ENCODE peak calls at places on chromosomes 3 and 15, in five cellular contexts. One of them, this sample, is unnamed.
A peak's percentile ranks its signal among the peaks of the same experiment; 100 is the strongest.

GRCh38 chr3:24225027-24225743 is 269.5 kb downstream of the THRB start:
- DNase-seq in stimulated activated CD4-positive, alpha-beta T cell treated with anti-CD3 and anti-CD28 coated beads, Interleukin-12 subunit alpha, Interleukin-12 subunit beta, amount 100 ng/mL, for 4 hours: no peak
- DNase-seq in activated CD8-positive, alpha-beta memory T cell treated with anti-CD3 and anti-CD28 coated beads, Interleukin-2, amount 50 U/mL, for 48 hours: no peak
- DNase-seq in iris pigment epithelial cell: no peak
- DNase-seq in activated effector memory CD4-positive, alpha-beta T cell treated with Interleukin-2 at 50 U/mL for 16 hours: no peak
- DNase-seq in this sample: no peak

GRCh38 chr3:152127058-152127457 is 141.7 kb upstream of the MBNL1 start:
- DNase-seq in activated effector memory CD4-positive, alpha-beta T cell treated with Interleukin-2 at 50 U/mL for 16 hours: no peak
- DNase-seq in activated CD8-positive, alpha-beta memory T cell treated with anti-CD3 and anti-CD28 coated beads, Interleukin-2, amount 50 U/mL, for 48 hours: no peak
- DNase-seq in stimulated activated CD4-positive, alpha-beta T cell treated with anti-CD3 and anti-CD28 coated beads, Interleukin-12 subunit alpha, Interleukin-12 subunit beta, amount 100 ng/mL, for 4 hours: no peak
- DNase-seq in iris pigment epithelial cell: no peak
- DNase-seq in this sample: no peak

GRCh38 chr15:59174846-59175831 is 31.5 kb upstream of the LDHAL6B start:
- DNase-seq in iris pigment epithelial cell: peak; percentile 91
- DNase-seq in activated effector memory CD4-positive, alpha-beta T cell treated with Interleukin-2 at 50 U/mL for 16 hours: no peak
- DNase-seq in stimulated activated CD4-positive, alpha-beta T cell treated with anti-CD3 and anti-CD28 coated beads, Interleukin-12 subunit alpha, Interleukin-12 subunit beta, amount 100 ng/mL, for 4 hours: peak; percentile 25
- DNase-seq in activated CD8-positive, alpha-beta memory T cell treated with anti-CD3 and anti-CD28 coated beads, Interleukin-2, amount 50 U/mL, for 48 hours: peak; percentile 54
- DNase-seq in this sample: peak; percentile 17

GRCh38 chr3:43465109-43465508 is 156.7 kb downstream of the ANO10 start:
- DNase-seq in activated CD8-positive, alpha-beta memory T cell treated with anti-CD3 and anti-CD28 coated beads, Interleukin-2, amount 50 U/mL, for 48 hours: no peak
- DNase-seq in stimulated activated CD4-positive, alpha-beta T cell treated with anti-CD3 and anti-CD28 coated beads, Interleukin-12 subunit alpha, Interleukin-12 subunit beta, amount 100 ng/mL, for 4 hours: no peak
- DNase-seq in activated effector memory CD4-positive, alpha-beta T cell treated with Interleukin-2 at 50 U/mL for 16 hours: no peak
- DNase-seq in iris pigment epithelial cell: no peak
- DNase-seq in this sample: no peak

GRCh38 chr3:59101091-59101738 is 51.4 kb upstream of the CFAP20DC start:
- DNase-seq in stimulated activated CD4-positive, alpha-beta T cell treated with anti-CD3 and anti-CD28 coated beads, Interleukin-12 subunit alpha, Interleukin-12 subunit beta, amount 100 ng/mL, for 4 hours: no peak
- DNase-seq in activated CD8-positive, alpha-beta memory T cell treated with anti-CD3 and anti-CD28 coated beads, Interleukin-2, amount 50 U/mL, for 48 hours: no peak
- DNase-seq in iris pigment epithelial cell: no peak
- DNase-seq in activated effector memory CD4-positive, alpha-beta T cell treated with Interleukin-2 at 50 U/mL for 16 hours: no peak
- DNase-seq in this sample: no peak

GRCh38 chr15:38130739-38131498 is 121.7 kb upstream of the SPRED1 start:
- DNase-seq in activated CD8-positive, alpha-beta memory T cell treated with anti-CD3 and anti-CD28 coated beads, Interleukin-2, amount 50 U/mL, for 48 hours: no peak
- DNase-seq in activated effector memory CD4-positive, alpha-beta T cell treated with Interleukin-2 at 50 U/mL for 16 hours: no peak
- DNase-seq in iris pigment epithelial cell: peak; percentile 99
- DNase-seq in stimulated activated CD4-positive, alpha-beta T cell treated with anti-CD3 and anti-CD28 coated beads, Interleukin-12 subunit alpha, Interleukin-12 subunit beta, amount 100 ng/mL, for 4 hours: no peak
- DNase-seq in this sample: no peak

GRCh38 chr3:107681385-107681784 is 158.6 kb downstream of the BBX start:
- DNase-seq in iris pigment epithelial cell: no peak
- DNase-seq in activated CD8-positive, alpha-beta memory T cell treated with anti-CD3 and anti-CD28 coated beads, Interleukin-2, amount 50 U/mL, for 48 hours: no peak
- DNase-seq in stimulated activated CD4-positive, alpha-beta T cell treated with anti-CD3 and anti-CD28 coated beads, Interleukin-12 subunit alpha, Interleukin-12 subunit beta, amount 100 ng/mL, for 4 hours: no peak
- DNase-seq in activated effector memory CD4-positive, alpha-beta T cell treated with Interleukin-2 at 50 U/mL for 16 hours: no peak
- DNase-seq in this sample: no peak

GRCh38 chr3:71389191-71389590 is 194.3 kb downstream of the FOXP1 start:
- DNase-seq in iris pigment epithelial cell: no peak
- DNase-seq in activated effector memory CD4-positive, alpha-beta T cell treated with Interleukin-2 at 50 U/mL for 16 hours: no peak
- DNase-seq in activated CD8-positive, alpha-beta memory T cell treated with anti-CD3 and anti-CD28 coated beads, Interleukin-2, amount 50 U/mL, for 48 hours: no peak
- DNase-seq in stimulated activated CD4-positive, alpha-beta T cell treated with anti-CD3 and anti-CD28 coated beads, Interleukin-12 subunit alpha, Interleukin-12 subunit beta, amount 100 ng/mL, for 4 hours: no peak
- DNase-seq in this sample: no peak

GRCh38 chr15:85757073-85757938 is 37.4 kb downstream of the KLHL25 start:
- DNase-seq in activated effector memory CD4-positive, alpha-beta T cell treated with Interleukin-2 at 50 U/mL for 16 hours: no peak
- DNase-seq in iris pigment epithelial cell: no peak
- DNase-seq in stimulated activated CD4-positive, alpha-beta T cell treated with anti-CD3 and anti-CD28 coated beads, Interleukin-12 subunit alpha, Interleukin-12 subunit beta, amount 100 ng/mL, for 4 hours: no peak
- DNase-seq in activated CD8-positive, alpha-beta memory T cell treated with anti-CD3 and anti-CD28 coated beads, Interleukin-2, amount 50 U/mL, for 48 hours: no peak
- DNase-seq in this sample: no peak

GRCh38 chr3:155978324-155978723 is 107.9 kb downstream of the GMPS start:
- DNase-seq in activated effector memory CD4-positive, alpha-beta T cell treated with Interleukin-2 at 50 U/mL for 16 hours: no peak
- DNase-seq in activated CD8-positive, alpha-beta memory T cell treated with anti-CD3 and anti-CD28 coated beads, Interleukin-2, amount 50 U/mL, for 48 hours: no peak
- DNase-seq in stimulated activated CD4-positive, alpha-beta T cell treated with anti-CD3 and anti-CD28 coated beads, Interleukin-12 subunit alpha, Interleukin-12 subunit beta, amount 100 ng/mL, for 4 hours: no peak
- DNase-seq in iris pigment epithelial cell: no peak
- DNase-seq in this sample: no peak

GRCh38 chr3:55252921-55253320 is 234.2 kb downstream of the WNT5A start:
- DNase-seq in activated effector memory CD4-positive, alpha-beta T cell treated with Interleukin-2 at 50 U/mL for 16 hours: no peak
- DNase-seq in activated CD8-positive, alpha-beta memory T cell treated with anti-CD3 and anti-CD28 coated beads, Interleukin-2, amount 50 U/mL, for 48 hours: no peak
- DNase-seq in stimulated activated CD4-positive, alpha-beta T cell treated with anti-CD3 and anti-CD28 coated beads, Interleukin-12 subunit alpha, Interleukin-12 subunit beta, amount 100 ng/mL, for 4 hours: no peak
- DNase-seq in iris pigment epithelial cell: no peak
- DNase-seq in this sample: no peak

GRCh38 chr3:194556086-194557056 is 69.6 kb upstream of the ATP13A3 start:
- DNase-seq in activated CD8-positive, alpha-beta memory T cell treated with anti-CD3 and anti-CD28 coated beads, Interleukin-2, amount 50 U/mL, for 48 hours: no peak
- DNase-seq in activated effector memory CD4-positive, alpha-beta T cell treated with Interleukin-2 at 50 U/mL for 16 hours: no peak
- DNase-seq in iris pigment epithelial cell: peak; percentile 48
- DNase-seq in stimulated activated CD4-positive, alpha-beta T cell treated with anti-CD3 and anti-CD28 coated beads, Interleukin-12 subunit alpha, Interleukin-12 subunit beta, amount 100 ng/mL, for 4 hours: no peak
- DNase-seq in this sample: no peak

GRCh38 chr3:185488465-185488864 is 10.4 kb downstream of the TMEM41A start:
- DNase-seq in activated CD8-positive, alpha-beta memory T cell treated with anti-CD3 and anti-CD28 coated beads, Interleukin-2, amount 50 U/mL, for 48 hours: no peak
- DNase-seq in iris pigment epithelial cell: no peak
- DNase-seq in stimulated activated CD4-positive, alpha-beta T cell treated with anti-CD3 and anti-CD28 coated beads, Interleukin-12 subunit alpha, Interleukin-12 subunit beta, amount 100 ng/mL, for 4 hours: no peak
- DNase-seq in activated effector memory CD4-positive, alpha-beta T cell treated with Interleukin-2 at 50 U/mL for 16 hours: no peak
- DNase-seq in this sample: no peak

GRCh38 chr3:130839815-130840214 is 54.1 kb upstream of the ATP2C1 start:
- DNase-seq in iris pigment epithelial cell: no peak
- DNase-seq in activated CD8-positive, alpha-beta memory T cell treated with anti-CD3 and anti-CD28 coated beads, Interleukin-2, amount 50 U/mL, for 48 hours: no peak
- DNase-seq in activated effector memory CD4-positive, alpha-beta T cell treated with Interleukin-2 at 50 U/mL for 16 hours: no peak
- DNase-seq in stimulated activated CD4-positive, alpha-beta T cell treated with anti-CD3 and anti-CD28 coated beads, Interleukin-12 subunit alpha, Interleukin-12 subunit beta, amount 100 ng/mL, for 4 hours: no peak
- DNase-seq in this sample: no peak

GRCh38 chr3:127710473-127710941 is 37.8 kb downstream of the ABTB1 start:
- DNase-seq in stimulated activated CD4-positive, alpha-beta T cell treated with anti-CD3 and anti-CD28 coated beads, Interleukin-12 subunit alpha, Interleukin-12 subunit beta, amount 100 ng/mL, for 4 hours: no peak
- DNase-seq in activated effector memory CD4-positive, alpha-beta T cell treated with Interleukin-2 at 50 U/mL for 16 hours: no peak
- DNase-seq in iris pigment epithelial cell: no peak
- DNase-seq in activated CD8-positive, alpha-beta memory T cell treated with anti-CD3 and anti-CD28 coated beads, Interleukin-2, amount 50 U/mL, for 48 hours: no peak
- DNase-seq in this sample: no peak

GRCh38 chr15:69096197-69096596 is 64.2 kb upstream of the GLCE start:
- DNase-seq in activated CD8-positive, alpha-beta memory T cell treated with anti-CD3 and anti-CD28 coated beads, Interleukin-2, amount 50 U/mL, for 48 hours: no peak
- DNase-seq in activated effector memory CD4-positive, alpha-beta T cell treated with Interleukin-2 at 50 U/mL for 16 hours: no peak
- DNase-seq in stimulated activated CD4-positive, alpha-beta T cell treated with anti-CD3 and anti-CD28 coated beads, Interleukin-12 subunit alpha, Interleukin-12 subunit beta, amount 100 ng/mL, for 4 hours: no peak
- DNase-seq in iris pigment epithelial cell: no peak
- DNase-seq in this sample: no peak

GRCh38 chr3:153809097-153809496 is 312.1 kb upstream of the ARHGEF26 start:
- DNase-seq in stimulated activated CD4-positive, alpha-beta T cell treated with anti-CD3 and anti-CD28 coated beads, Interleukin-12 subunit alpha, Interleukin-12 subunit beta, amount 100 ng/mL, for 4 hours: no peak
- DNase-seq in activated effector memory CD4-positive, alpha-beta T cell treated with Interleukin-2 at 50 U/mL for 16 hours: no peak
- DNase-seq in activated CD8-positive, alpha-beta memory T cell treated with anti-CD3 and anti-CD28 coated beads, Interleukin-2, amount 50 U/mL, for 48 hours: no peak
- DNase-seq in iris pigment epithelial cell: no peak
- DNase-seq in this sample: no peak

GRCh38 chr3:9102240-9102841 is 139.1 kb upstream of the RAD18 start:
- DNase-seq in activated effector memory CD4-positive, alpha-beta T cell treated with Interleukin-2 at 50 U/mL for 16 hours: no peak
- DNase-seq in stimulated activated CD4-positive, alpha-beta T cell treated with anti-CD3 and anti-CD28 coated beads, Interleukin-12 subunit alpha, Interleukin-12 subunit beta, amount 100 ng/mL, for 4 hours: no peak
- DNase-seq in iris pigment epithelial cell: no peak
- DNase-seq in activated CD8-positive, alpha-beta memory T cell treated with anti-CD3 and anti-CD28 coated beads, Interleukin-2, amount 50 U/mL, for 48 hours: no peak
- DNase-seq in this sample: no peak

GRCh38 chr3:97810779-97811390 is 10.9 kb upstream of the CRYBG3 start:
- DNase-seq in iris pigment epithelial cell: peak; percentile 54
- DNase-seq in activated effector memory CD4-positive, alpha-beta T cell treated with Interleukin-2 at 50 U/mL for 16 hours: no peak
- DNase-seq in stimulated activated CD4-positive, alpha-beta T cell treated with anti-CD3 and anti-CD28 coated beads, Interleukin-12 subunit alpha, Interleukin-12 subunit beta, amount 100 ng/mL, for 4 hours: no peak
- DNase-seq in activated CD8-positive, alpha-beta memory T cell treated with anti-CD3 and anti-CD28 coated beads, Interleukin-2, amount 50 U/mL, for 48 hours: no peak
- DNase-seq in this sample: no peak

GRCh38 chr15:72532991-72533601 is 59.0 kb downstream of the ARIH1 start:
- DNase-seq in stimulated activated CD4-positive, alpha-beta T cell treated with anti-CD3 and anti-CD28 coated beads, Interleukin-12 subunit alpha, Interleukin-12 subunit beta, amount 100 ng/mL, for 4 hours: peak; percentile 5
- DNase-seq in activated CD8-positive, alpha-beta memory T cell treated with anti-CD3 and anti-CD28 coated beads, Interleukin-2, amount 50 U/mL, for 48 hours: no peak
- DNase-seq in iris pigment epithelial cell: no peak
- DNase-seq in activated effector memory CD4-positive, alpha-beta T cell treated with Interleukin-2 at 50 U/mL for 16 hours: no peak
- DNase-seq in this sample: no peak

GRCh38 chr15:28904023-28904422 is 18.2 kb downstream of the APBA2 start:
- DNase-seq in stimulated activated CD4-positive, alpha-beta T cell treated with anti-CD3 and anti-CD28 coated beads, Interleukin-12 subunit alpha, Interleukin-12 subunit beta, amount 100 ng/mL, for 4 hours: no peak
- DNase-seq in iris pigment epithelial cell: no peak
- DNase-seq in activated CD8-positive, alpha-beta memory T cell treated with anti-CD3 and anti-CD28 coated beads, Interleukin-2, amount 50 U/mL, for 48 hours: no peak
- DNase-seq in activated effector memory CD4-positive, alpha-beta T cell treated with Interleukin-2 at 50 U/mL for 16 hours: no peak
- DNase-seq in this sample: no peak

GRCh38 chr3:66816110-66816761 is 181.9 kb upstream of the KBTBD8 start:
- DNase-seq in stimulated activated CD4-positive, alpha-beta T cell treated with anti-CD3 and anti-CD28 coated beads, Interleukin-12 subunit alpha, Interleukin-12 subunit beta, amount 100 ng/mL, for 4 hours: no peak
- DNase-seq in activated CD8-positive, alpha-beta memory T cell treated with anti-CD3 and anti-CD28 coated beads, Interleukin-2, amount 50 U/mL, for 48 hours: no peak
- DNase-seq in activated effector memory CD4-positive, alpha-beta T cell treated with Interleukin-2 at 50 U/mL for 16 hours: no peak
- DNase-seq in iris pigment epithelial cell: peak; percentile 68
- DNase-seq in this sample: no peak

GRCh38 chr15:27796405-27797085 is 302.6 kb downstream of the OCA2 start:
- DNase-seq in iris pigment epithelial cell: no peak
- DNase-seq in activated effector memory CD4-positive, alpha-beta T cell treated with Interleukin-2 at 50 U/mL for 16 hours: no peak
- DNase-seq in stimulated activated CD4-positive, alpha-beta T cell treated with anti-CD3 and anti-CD28 coated beads, Interleukin-12 subunit alpha, Interleukin-12 subunit beta, amount 100 ng/mL, for 4 hours: no peak
- DNase-seq in activated CD8-positive, alpha-beta memory T cell treated with anti-CD3 and anti-CD28 coated beads, Interleukin-2, amount 50 U/mL, for 48 hours: no peak
- DNase-seq in this sample: no peak

GRCh38 chr15:59662260-59662659 is 4.9 kb upstream of the GTF2A2 start:
- DNase-seq in iris pigment epithelial cell: no peak
- DNase-seq in stimulated activated CD4-positive, alpha-beta T cell treated with anti-CD3 and anti-CD28 coated beads, Interleukin-12 subunit alpha, Interleukin-12 subunit beta, amount 100 ng/mL, for 4 hours: no peak
- DNase-seq in activated effector memory CD4-positive, alpha-beta T cell treated with Interleukin-2 at 50 U/mL for 16 hours: no peak
- DNase-seq in activated CD8-positive, alpha-beta memory T cell treated with anti-CD3 and anti-CD28 coated beads, Interleukin-2, amount 50 U/mL, for 48 hours: no peak
- DNase-seq in this sample: no peak

GRCh38 chr3:156605686-156606605 is 51.0 kb upstream of the SSR3 start:
- DNase-seq in activated CD8-positive, alpha-beta memory T cell treated with anti-CD3 and anti-CD28 coated beads, Interleukin-2, amount 50 U/mL, for 48 hours: no peak
- DNase-seq in stimulated activated CD4-positive, alpha-beta T cell treated with anti-CD3 and anti-CD28 coated beads, Interleukin-12 subunit alpha, Interleukin-12 subunit beta, amount 100 ng/mL, for 4 hours: no peak
- DNase-seq in activated effector memory CD4-positive, alpha-beta T cell treated with Interleukin-2 at 50 U/mL for 16 hours: no peak
- DNase-seq in iris pigment epithelial cell: peak; percentile 81
- DNase-seq in this sample: peak; percentile 18

GRCh38 chr3:50028336-50028735 is 60.4 kb upstream of the RBM5 start:
- DNase-seq in activated effector memory CD4-positive, alpha-beta T cell treated with Interleukin-2 at 50 U/mL for 16 hours: no peak
- DNase-seq in iris pigment epithelial cell: peak; percentile 61
- DNase-seq in stimulated activated CD4-positive, alpha-beta T cell treated with anti-CD3 and anti-CD28 coated beads, Interleukin-12 subunit alpha, Interleukin-12 subunit beta, amount 100 ng/mL, for 4 hours: no peak
- DNase-seq in activated CD8-positive, alpha-beta memory T cell treated with anti-CD3 and anti-CD28 coated beads, Interleukin-2, amount 50 U/mL, for 48 hours: no peak
- DNase-seq in this sample: no peak

GRCh38 chr3:151402349-151402748 is 17.8 kb upstream of the P2RY12 start:
- DNase-seq in activated effector memory CD4-positive, alpha-beta T cell treated with Interleukin-2 at 50 U/mL for 16 hours: no peak
- DNase-seq in activated CD8-positive, alpha-beta memory T cell treated with anti-CD3 and anti-CD28 coated beads, Interleukin-2, amount 50 U/mL, for 48 hours: no peak
- DNase-seq in iris pigment epithelial cell: no peak
- DNase-seq in stimulated activated CD4-positive, alpha-beta T cell treated with anti-CD3 and anti-CD28 coated beads, Interleukin-12 subunit alpha, Interleukin-12 subunit beta, amount 100 ng/mL, for 4 hours: no peak
- DNase-seq in this sample: no peak

GRCh38 chr15:89575656-89576416 is 567 bp downstream of the TICRR start:
- DNase-seq in activated CD8-positive, alpha-beta memory T cell treated with anti-CD3 and anti-CD28 coated beads, Interleukin-2, amount 50 U/mL, for 48 hours: peak; percentile 77
- DNase-seq in activated effector memory CD4-positive, alpha-beta T cell treated with Interleukin-2 at 50 U/mL for 16 hours: no peak
- DNase-seq in stimulated activated CD4-positive, alpha-beta T cell treated with anti-CD3 and anti-CD28 coated beads, Interleukin-12 subunit alpha, Interleukin-12 subunit beta, amount 100 ng/mL, for 4 hours: peak; percentile 3
- DNase-seq in iris pigment epithelial cell: peak; percentile 22
- DNase-seq in this sample: no peak

GRCh38 chr15:80744826-80745225 is 34.3 kb upstream of the CEMIP start:
- DNase-seq in activated CD8-positive, alpha-beta memory T cell treated with anti-CD3 and anti-CD28 coated beads, Interleukin-2, amount 50 U/mL, for 48 hours: no peak
- DNase-seq in iris pigment epithelial cell: peak; percentile 45
- DNase-seq in activated effector memory CD4-positive, alpha-beta T cell treated with Interleukin-2 at 50 U/mL for 16 hours: no peak
- DNase-seq in stimulated activated CD4-positive, alpha-beta T cell treated with anti-CD3 and anti-CD28 coated beads, Interleukin-12 subunit alpha, Interleukin-12 subunit beta, amount 100 ng/mL, for 4 hours: no peak
- DNase-seq in this sample: no peak

GRCh38 chr3:66498718-66499611 is 1.9 kb downstream of the LRIG1 start:
- DNase-seq in activated CD8-positive, alpha-beta memory T cell treated with anti-CD3 and anti-CD28 coated beads, Interleukin-2, amount 50 U/mL, for 48 hours: no peak
- DNase-seq in activated effector memory CD4-positive, alpha-beta T cell treated with Interleukin-2 at 50 U/mL for 16 hours: no peak
- DNase-seq in stimulated activated CD4-positive, alpha-beta T cell treated with anti-CD3 and anti-CD28 coated beads, Interleukin-12 subunit alpha, Interleukin-12 subunit beta, amount 100 ng/mL, for 4 hours: no peak
- DNase-seq in iris pigment epithelial cell: peak; percentile 5
- DNase-seq in this sample: no peak

GRCh38 chr3:51718547-51719412 is 11.9 kb downstream of the GRM2 start:
- DNase-seq in stimulated activated CD4-positive, alpha-beta T cell treated with anti-CD3 and anti-CD28 coated beads, Interleukin-12 subunit alpha, Interleukin-12 subunit beta, amount 100 ng/mL, for 4 hours: peak; percentile 42
- DNase-seq in activated CD8-positive, alpha-beta memory T cell treated with anti-CD3 and anti-CD28 coated beads, Interleukin-2, amount 50 U/mL, for 48 hours: peak; percentile 85
- DNase-seq in iris pigment epithelial cell: peak; percentile 52
- DNase-seq in activated effector memory CD4-positive, alpha-beta T cell treated with Interleukin-2 at 50 U/mL for 16 hours: peak; percentile 12
- DNase-seq in this sample: peak; percentile 54

GRCh38 chr3:78116874-78117273 is 1077.0 kb downstream of the ROBO2 start:
- DNase-seq in stimulated activated CD4-positive, alpha-beta T cell treated with anti-CD3 and anti-CD28 coated beads, Interleukin-12 subunit alpha, Interleukin-12 subunit beta, amount 100 ng/mL, for 4 hours: no peak
- DNase-seq in iris pigment epithelial cell: peak; percentile 41
- DNase-seq in activated effector memory CD4-positive, alpha-beta T cell treated with Interleukin-2 at 50 U/mL for 16 hours: no peak
- DNase-seq in activated CD8-positive, alpha-beta memory T cell treated with anti-CD3 and anti-CD28 coated beads, Interleukin-2, amount 50 U/mL, for 48 hours: no peak
- DNase-seq in this sample: no peak

GRCh38 chr3:174355505-174355904 is 503.6 kb upstream of the NAALADL2 start:
- DNase-seq in iris pigment epithelial cell: peak; percentile 31
- DNase-seq in stimulated activated CD4-positive, alpha-beta T cell treated with anti-CD3 and anti-CD28 coated beads, Interleukin-12 subunit alpha, Interleukin-12 subunit beta, amount 100 ng/mL, for 4 hours: no peak
- DNase-seq in activated effector memory CD4-positive, alpha-beta T cell treated with Interleukin-2 at 50 U/mL for 16 hours: no peak
- DNase-seq in activated CD8-positive, alpha-beta memory T cell treated with anti-CD3 and anti-CD28 coated beads, Interleukin-2, amount 50 U/mL, for 48 hours: no peak
- DNase-seq in this sample: no peak

GRCh38 chr15:90625037-90625436 is 92.1 kb upstream of the BLM start:
- DNase-seq in activated effector memory CD4-positive, alpha-beta T cell treated with Interleukin-2 at 50 U/mL for 16 hours: no peak
- DNase-seq in activated CD8-positive, alpha-beta memory T cell treated with anti-CD3 and anti-CD28 coated beads, Interleukin-2, amount 50 U/mL, for 48 hours: no peak
- DNase-seq in iris pigment epithelial cell: no peak
- DNase-seq in stimulated activated CD4-positive, alpha-beta T cell treated with anti-CD3 and anti-CD28 coated beads, Interleukin-12 subunit alpha, Interleukin-12 subunit beta, amount 100 ng/mL, for 4 hours: no peak
- DNase-seq in this sample: no peak